ENCODE peak calls at places on chromosomes 11 and 22, in nine cellular contexts. H is hippocampal formation; B is Daoy; A is skeletal muscle cell; W is cardiac fibroblast; O is transverse colon; D is Right ventricle myocardium superior; Z is PC-9; R is activated CD4-positive, alpha-beta memory T cell treated with anti-CD3 and anti-CD28 coated beads, Interleukin-2, amount 10 ng/mL, durations not matched to agents 7 days and 5 days. Q is an unnamed sample.

GRCh38 chr11:1178906-1179305 is 21.2 kb downstream of the MUC5AC start:
- DNase-seq in O (no peak), R (no peak), H (no peak), Z (no peak), D (peak), A (no peak), W (no peak), B (no peak), Q (no peak)

GRCh38 chr22:44200855-44201550 is 20.3 kb downstream of the PARVG start:
- DNase-seq in O (no peak), R (no peak), Z (no peak), H (no peak), D (no peak), B (no peak), W (no peak), A (no peak), Q (no peak)

GRCh38 chr11:84899740-84900139 is 727.4 kb downstream of the DLG2 start:
- DNase-seq in R (no peak), B (no peak), O (no peak), A (no peak), D (no peak), H (no peak), Z (no peak), W (no peak), Q (no peak)

GRCh38 chr11:65311197-65311631 is 3.5 kb upstream of the CDC42EP2 start:
- DNase-seq in H (no peak), B (peak), D (peak), O (no peak), W (peak), R (no peak), Z (peak), A (no peak), Q (no peak)

GRCh38 chr11:63635762-63636465 is 21.7 kb upstream of the PLAAT3 start:
- DNase-seq in R (peak), H (peak), B (peak), W (peak), D (no peak), O (peak), A (peak), Z (peak), Q (no peak)

GRCh38 chr11:112880454-112880853 is 80.8 kb upstream of the NCAM1 start:
- DNase-seq in B (no peak), A (no peak), D (no peak), H (no peak), R (peak), W (no peak), Z (no peak), O (no peak), Q (no peak)

GRCh38 chr11:27913650-27914049 is 194.3 kb downstream of the KIF18A start:
- DNase-seq in W (peak), A (no peak), H (no peak), O (no peak), R (no peak), B (peak), D (no peak), Z (no peak), Q (no peak)

GRCh38 chr11:75272821-75273301 is 32.3 kb downstream of the TPBGL start:
- DNase-seq in Z (no peak), H (no peak), R (no peak), W (no peak), O (no peak), D (peak), A (no peak), B (no peak), Q (no peak)

GRCh38 chr11:110196884-110197420 is 99.5 kb downstream of the RDX start:
- DNase-seq in O (no peak), H (no peak), A (no peak), D (no peak), R (no peak), W (no peak), B (no peak), Z (no peak), Q (no peak)

GRCh38 chr11:92306966-92307504 is 82.4 kb downstream of the FAT3 start:
- DNase-seq in W (peak), B (no peak), D (no peak), H (no peak), R (no peak), Z (no peak), O (no peak), A (no peak), Q (no peak)

GRCh38 chr11:128745296-128746183 is 51.7 kb downstream of the FLI1 start:
- DNase-seq in W (peak), Z (no peak), O (no peak), H (no peak), D (no peak), A (no peak), R (no peak), B (peak), Q (no peak)

GRCh38 chr11:129747161-129747560 is 68.5 kb upstream of the TMEM45B start:
- DNase-seq in W (no peak), B (no peak), H (no peak), O (no peak), R (no peak), Z (no peak), D (no peak), A (no peak), Q (no peak)

Q was measured in AG04449.